ENCODE peak calls at places on chromosomes 1 and 21, in five cellular contexts. G is type B pancreatic cell, V is hepatocyte, H is H1, C is K562. X is an unnamed sample.

GRCh38 chr1:76933847-76934657 is 66.8 kb downstream of the ST6GALNAC5 start:
- DNase-seq in G (no peak), V (no peak), H (no peak), C (no peak), X (no peak)

GRCh38 chr1:151832318-151832984 is 849 bp upstream of the RORC start:
- DNase-seq in G (no peak), V (peak; percentile 52), H (no peak), C (no peak), X (peak; percentile 60)

GRCh38 chr1:65209005-65209885 is 61.2 kb downstream of the AK4 start:
- DNase-seq in G (no peak), V (peak; percentile 55), H (peak; percentile 42), C (peak; percentile 72), X (peak; percentile 57)

GRCh38 chr1:193700710-193701355 is 514.4 kb upstream of the B3GALT2 start:
- DNase-seq in G (no peak), V (peak; percentile 6), H (no peak), C (no peak), X (no peak)

GRCh38 chr1:186785503-186785902 is 43.2 kb upstream of the PLA2G4A start:
- DNase-seq in G (no peak), V (no peak), H (no peak), C (no peak), X (no peak)

GRCh38 chr1:7403265-7404045 is 367.6 kb upstream of the VAMP3 start:
- DNase-seq in G (peak; percentile 63), V (no peak), H (peak; percentile 28), C (no peak), X (no peak)

GRCh38 chr1:117512728-117513321 is 93.0 kb upstream of the TENT5C start:
- DNase-seq in G (no peak), V (peak; percentile 22), H (no peak), C (peak; percentile 23), X (no peak)

GRCh38 chr1:3968851-3969250 is 68.8 kb upstream of the C1orf174 start:
- DNase-seq in G (no peak), V (no peak), H (peak; percentile 64), C (no peak), X (no peak)

GRCh38 chr1:91021686-91022517 is at the start of gene ZNF644:
- DNase-seq in G (peak; percentile 90), V (peak; percentile 94), H (peak; percentile 87), C (peak; percentile 90), X (peak; percentile 93)

GRCh38 chr1:15083578-15083977 is 70.0 kb upstream of the TMEM51 start:
- DNase-seq in G (no peak), V (no peak), H (no peak), C (no peak), X (no peak)

GRCh38 chr21:26909972-26910371 is 56.9 kb downstream of the ADAMTS5 start:
- DNase-seq in G (no peak), V (peak; percentile 39), H (peak; percentile 53), C (no peak), X (no peak)

GRCh38 chr1:37605061-37605650 is 9.4 kb upstream of the GNL2 start:
- DNase-seq in G (no peak), V (no peak), H (no peak), C (no peak), X (no peak)

GRCh38 chr1:248688527-248689298 is 13.9 kb downstream of the OR14I1 start:
- DNase-seq in G (no peak), V (no peak), H (no peak), C (no peak), X (no peak)

GRCh38 chr1:182622795-182623528 is 18.8 kb upstream of the RGS16 start:
- DNase-seq in G (no peak), V (no peak), H (no peak), C (no peak), X (no peak)

GRCh38 chr1:90717665-90718410 is 736 bp upstream of the BARHL2 start:
- DNase-seq in G (no peak), V (peak; percentile 51), H (peak; percentile 83), C (peak; percentile 82), X (no peak)

GRCh38 chr1:197100677-197101076 is 33.6 kb upstream of the F13B start:
- DNase-seq in G (no peak), V (no peak), H (no peak), C (no peak), X (no peak)

GRCh38 chr1:53449026-53449425 is 10.2 kb upstream of the DMRTB1 start:
- DNase-seq in G (no peak), V (no peak), H (no peak), C (no peak), X (no peak)

GRCh38 chr1:2789986-2790581 is 11.4 kb downstream of the TTC34 start:
- DNase-seq in G (no peak), V (no peak), H (no peak), C (no peak), X (no peak)

GRCh38 chr1:59688976-59689375 is 125.8 kb upstream of the HOOK1 start:
- DNase-seq in G (no peak), V (no peak), H (no peak), C (no peak), X (no peak)

GRCh38 chr1:17010601-17011438 is 908 bp downstream of the ATP13A2 start:
- DNase-seq in G (no peak), V (no peak), H (no peak), C (peak; percentile 53), X (peak; percentile 5)

GRCh38 chr1:89721351-89721750 is 88.4 kb downstream of the LRRC8C start:
- DNase-seq in G (no peak), V (no peak), H (no peak), C (no peak), X (no peak)

GRCh38 chr1:40530735-40531380 is 579 bp upstream of the ZNF684 start:
- DNase-seq in G (no peak), V (no peak), H (no peak), C (no peak), X (no peak)

GRCh38 chr21:19523731-19524130 is 1120.1 kb upstream of the TMPRSS15 start:
- DNase-seq in G (no peak), V (no peak), H (no peak), C (no peak), X (no peak)

GRCh38 chr1:91806777-91807700 is 78.9 kb downstream of the TGFBR3 start:
- DNase-seq in G (no peak), V (no peak), H (no peak), C (no peak), X (no peak)

GRCh38 chr21:27582246-27582945 is 615.5 kb upstream of the ADAMTS5 start:
- DNase-seq in G (no peak), V (no peak), H (no peak), C (no peak), X (no peak)

GRCh38 chr1:235486321-235486720 is 17.9 kb downstream of the B3GALNT2 start:
- DNase-seq in G (no peak), V (no peak), H (no peak), C (no peak), X (no peak)

GRCh38 chr1:66350001-66350547 is 183.9 kb upstream of the SGIP1 start:
- DNase-seq in G (no peak), V (no peak), H (no peak), C (no peak), X (no peak)

GRCh38 chr1:32151319-32151787 is 28.1 kb upstream of the TXLNA start:
- DNase-seq in G (no peak), V (peak; percentile 40), H (no peak), C (no peak), X (no peak)

GRCh38 chr1:70033934-70034333 is 171.4 kb downstream of the LRRC40 start:
- DNase-seq in G (no peak), V (no peak), H (no peak), C (no peak), X (no peak)

GRCh38 chr1:228487336-228488106 is at the start of gene RNF187:
- DNase-seq in G (no peak), V (peak; percentile 88), H (peak; percentile 95), C (peak; percentile 95), X (peak; percentile 96)

GRCh38 chr1:243758647-243759046 is 91.4 kb downstream of the AKT3 start:
- DNase-seq in G (no peak), V (no peak), H (no peak), C (no peak), X (no peak)

GRCh38 chr1:243765676-243766075 is 84.4 kb downstream of the AKT3 start:
- DNase-seq in G (no peak), V (no peak), H (no peak), C (no peak), X (no peak)

DNA sequence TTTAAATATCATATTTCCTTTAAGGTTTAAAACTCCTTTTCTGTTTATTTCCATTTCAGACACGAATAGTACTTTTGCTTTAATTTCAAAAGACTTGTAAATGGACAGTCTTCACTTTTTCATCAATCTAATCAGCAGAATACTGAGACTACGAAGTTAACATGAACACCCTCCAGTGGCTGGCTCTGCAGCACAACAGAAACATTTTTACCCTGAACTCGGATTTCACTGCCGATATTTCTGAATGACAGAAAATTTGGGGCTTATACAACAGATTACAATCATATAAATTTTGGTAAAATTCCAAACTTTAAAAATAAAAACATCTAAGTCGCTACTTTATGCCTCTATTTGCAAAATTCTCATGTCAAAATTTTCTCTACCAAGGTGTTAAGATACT is 86.2 kb downstream of the AKT3 start:
- DNase-seq in G (no peak), V (no peak), H (no peak), C (no peak), X (no peak)
- TF ChIP-seq CTCF in G (no peak), V (no peak), H (no peak), C (no peak), X (no peak)

DNA sequence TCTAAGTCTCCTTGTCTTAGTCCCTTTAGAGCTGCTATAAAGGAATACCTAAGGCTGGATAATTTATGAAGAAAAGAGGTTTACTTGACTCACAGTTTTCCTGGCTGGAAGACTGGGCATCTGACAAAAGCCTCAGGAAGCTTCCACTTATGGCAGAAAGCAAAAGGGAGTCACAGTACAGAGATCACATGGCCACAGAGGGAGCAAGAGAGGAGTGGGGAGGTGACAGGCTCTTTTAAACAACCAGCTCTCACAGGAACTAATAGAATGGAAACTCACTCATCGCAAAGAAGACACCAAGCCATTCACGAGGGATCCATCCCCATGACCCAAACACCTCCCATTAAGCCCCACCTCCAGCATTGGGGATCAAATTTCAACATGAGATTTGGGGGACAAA is 68.8 kb downstream of the DDAH1 start:
- DNase-seq in G (no peak), V (no peak), H (no peak), C (no peak), X (no peak)
- TF ChIP-seq CTCF in G (no peak), V (no peak), H (no peak), C (no peak), X (no peak)

GRCh38 chr1:26225033-26225831 is 8.8 kb upstream of the CEP85 start:
- DNase-seq in G (peak; percentile 77), V (peak; percentile 88), H (peak; percentile 95), C (no peak), X (peak; percentile 55)
- TF ChIP-seq CTCF in G (no peak), V (no peak), H (no peak), C (no peak), X (no peak)

DNA sequence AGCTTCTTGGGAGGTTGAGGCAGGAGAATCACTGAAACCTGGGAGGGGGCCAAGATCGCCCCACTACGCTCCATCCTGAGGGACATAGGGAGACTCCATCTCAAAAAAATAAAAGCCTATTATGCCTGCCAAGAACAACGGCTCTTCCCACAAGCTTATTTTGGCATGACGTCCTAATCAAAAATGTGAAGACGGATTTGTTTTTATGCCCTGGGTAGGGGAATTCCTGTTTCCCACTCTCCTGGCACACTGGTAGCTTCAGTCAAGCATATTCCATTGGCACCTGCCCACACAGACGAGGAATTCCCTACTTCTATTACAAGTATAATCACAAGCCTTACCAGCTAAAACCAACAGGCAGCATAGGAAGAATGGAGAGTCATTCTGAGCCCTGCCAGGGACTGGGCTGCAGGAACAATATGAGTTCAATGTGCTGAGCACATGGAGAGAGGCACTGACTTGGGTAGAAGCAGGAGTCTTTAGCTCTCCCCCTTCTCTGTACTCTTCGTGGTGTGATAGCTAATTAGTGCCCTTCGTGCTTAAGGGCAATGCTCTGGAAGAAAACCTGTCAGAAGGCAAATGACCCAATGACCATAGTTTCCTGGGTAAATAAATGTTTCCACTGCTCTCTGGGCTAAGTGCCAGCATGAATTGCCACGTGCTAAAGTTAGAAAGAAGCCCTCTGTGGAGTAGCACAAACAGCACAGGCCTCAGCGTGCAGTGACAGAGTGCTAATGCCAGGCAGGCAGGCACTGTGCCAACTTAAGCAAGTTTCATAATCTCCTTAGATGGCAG is 16.8 kb downstream of the TNFSF4 start:
- DNase-seq in G (no peak), V (peak; percentile 80), H (no peak), C (no peak), X (peak; percentile 87)
- TF ChIP-seq CTCF in G (no peak), V (no peak), H (no peak), C (no peak), X (no peak)

X was measured in Calu3.